ENCODE peak calls at places on chromosomes 6 and 20, in eight cellular contexts. One of them, this sample, is unnamed.

GRCh38 chr6:24125980-24126379 is at the start of gene NRSN1:
- DNase-seq in brain microvascular endothelial cell: no peak
- DNase-seq in fibroblast of lung: no peak
- DNase-seq in right lobe of liver: no peak
- DNase-seq in DND-41: no peak
- DNase-seq in astrocyte of the spinal cord: no peak
- DNase-seq in dorsolateral prefrontal cortex: peak
- DNase-seq in right cardiac atrium: peak
- DNase-seq in this sample: no peak

GRCh38 chr6:156886409-156886808 is 109.2 kb downstream of the ARID1B start:
- DNase-seq in brain microvascular endothelial cell: peak
- DNase-seq in fibroblast of lung: no peak
- DNase-seq in right lobe of liver: no peak
- DNase-seq in DND-41: no peak
- DNase-seq in astrocyte of the spinal cord: no peak
- DNase-seq in dorsolateral prefrontal cortex: no peak
- DNase-seq in right cardiac atrium: peak
- DNase-seq in this sample: no peak

GRCh38 chr6:52595000-52595795 is 18.3 kb upstream of the TRAM2 start:
- DNase-seq in brain microvascular endothelial cell: peak
- DNase-seq in fibroblast of lung: peak
- DNase-seq in right lobe of liver: no peak
- DNase-seq in DND-41: no peak
- DNase-seq in astrocyte of the spinal cord: peak
- DNase-seq in dorsolateral prefrontal cortex: no peak
- DNase-seq in right cardiac atrium: peak
- DNase-seq in this sample: no peak

GRCh38 chr6:15824851-15825250 is 162.0 kb upstream of the DTNBP1 start:
- DNase-seq in brain microvascular endothelial cell: no peak
- DNase-seq in fibroblast of lung: no peak
- DNase-seq in right lobe of liver: no peak
- DNase-seq in DND-41: no peak
- DNase-seq in astrocyte of the spinal cord: no peak
- DNase-seq in dorsolateral prefrontal cortex: no peak
- DNase-seq in right cardiac atrium: no peak
- DNase-seq in this sample: no peak

GRCh38 chr6:32977272-32977952 is 9.0 kb downstream of the BRD2 start:
- DNase-seq in brain microvascular endothelial cell: no peak
- DNase-seq in fibroblast of lung: no peak
- DNase-seq in right lobe of liver: no peak
- DNase-seq in DND-41: no peak
- DNase-seq in astrocyte of the spinal cord: no peak
- DNase-seq in dorsolateral prefrontal cortex: no peak
- DNase-seq in right cardiac atrium: no peak
- DNase-seq in this sample: no peak

GRCh38 chr6:161066511-161066910 is 74.9 kb downstream of the MAP3K4 start:
- DNase-seq in brain microvascular endothelial cell: no peak
- DNase-seq in fibroblast of lung: peak
- DNase-seq in right lobe of liver: no peak
- DNase-seq in DND-41: no peak
- DNase-seq in astrocyte of the spinal cord: no peak
- DNase-seq in dorsolateral prefrontal cortex: no peak
- DNase-seq in right cardiac atrium: no peak
- DNase-seq in this sample: no peak

GRCh38 chr6:121515615-121516265 is 80.3 kb downstream of the GJA1 start:
- DNase-seq in brain microvascular endothelial cell: peak
- DNase-seq in fibroblast of lung: no peak
- DNase-seq in right lobe of liver: no peak
- DNase-seq in DND-41: no peak
- DNase-seq in astrocyte of the spinal cord: peak
- DNase-seq in dorsolateral prefrontal cortex: no peak
- DNase-seq in right cardiac atrium: no peak
- DNase-seq in this sample: no peak

GRCh38 chr6:115908906-115909559 is 151.7 kb downstream of the FRK start:
- DNase-seq in brain microvascular endothelial cell: no peak
- DNase-seq in fibroblast of lung: no peak
- DNase-seq in right lobe of liver: no peak
- DNase-seq in DND-41: no peak
- DNase-seq in astrocyte of the spinal cord: peak
- DNase-seq in dorsolateral prefrontal cortex: no peak
- DNase-seq in right cardiac atrium: no peak
- DNase-seq in this sample: no peak

GRCh38 chr20:2805682-2806350 is 5.4 kb upstream of the CPXM1 start:
- DNase-seq in brain microvascular endothelial cell: no peak
- DNase-seq in fibroblast of lung: no peak
- DNase-seq in right lobe of liver: peak
- DNase-seq in DND-41: no peak
- DNase-seq in astrocyte of the spinal cord: no peak
- DNase-seq in dorsolateral prefrontal cortex: no peak
- DNase-seq in right cardiac atrium: no peak
- DNase-seq in this sample: no peak

GRCh38 chr6:1864496-1864895 is 254.8 kb downstream of the FOXC1 start:
- DNase-seq in brain microvascular endothelial cell: no peak
- DNase-seq in fibroblast of lung: no peak
- DNase-seq in right lobe of liver: no peak
- DNase-seq in DND-41: no peak
- DNase-seq in astrocyte of the spinal cord: no peak
- DNase-seq in dorsolateral prefrontal cortex: no peak
- DNase-seq in right cardiac atrium: no peak
- DNase-seq in this sample: no peak

GRCh38 chr6:25794784-25795183 is 37.1 kb downstream of the SLC17A1 start:
- DNase-seq in brain microvascular endothelial cell: no peak
- DNase-seq in fibroblast of lung: no peak
- DNase-seq in right lobe of liver: no peak
- DNase-seq in DND-41: no peak
- DNase-seq in astrocyte of the spinal cord: no peak
- DNase-seq in dorsolateral prefrontal cortex: no peak
- DNase-seq in right cardiac atrium: no peak
- DNase-seq in this sample: no peak

GRCh38 chr20:41247523-41248370 is 69.8 kb downstream of the ZHX3 start:
- DNase-seq in brain microvascular endothelial cell: no peak
- DNase-seq in fibroblast of lung: no peak
- DNase-seq in right lobe of liver: no peak
- DNase-seq in DND-41: no peak
- DNase-seq in astrocyte of the spinal cord: peak
- DNase-seq in dorsolateral prefrontal cortex: no peak
- DNase-seq in right cardiac atrium: no peak
- DNase-seq in this sample: no peak

GRCh38 chr20:36543187-36544133 is 2.1 kb downstream of the MYL9 start:
- DNase-seq in brain microvascular endothelial cell: peak
- DNase-seq in fibroblast of lung: peak
- DNase-seq in right lobe of liver: peak
- DNase-seq in DND-41: no peak
- DNase-seq in astrocyte of the spinal cord: peak
- DNase-seq in dorsolateral prefrontal cortex: no peak
- DNase-seq in right cardiac atrium: peak
- DNase-seq in this sample: no peak

GRCh38 chr6:105608711-105609374 is 206.0 kb upstream of the PREP start:
- DNase-seq in brain microvascular endothelial cell: peak
- DNase-seq in fibroblast of lung: peak
- DNase-seq in right lobe of liver: no peak
- DNase-seq in DND-41: no peak
- DNase-seq in astrocyte of the spinal cord: peak
- DNase-seq in dorsolateral prefrontal cortex: no peak
- DNase-seq in right cardiac atrium: no peak
- DNase-seq in this sample: no peak

DNA sequence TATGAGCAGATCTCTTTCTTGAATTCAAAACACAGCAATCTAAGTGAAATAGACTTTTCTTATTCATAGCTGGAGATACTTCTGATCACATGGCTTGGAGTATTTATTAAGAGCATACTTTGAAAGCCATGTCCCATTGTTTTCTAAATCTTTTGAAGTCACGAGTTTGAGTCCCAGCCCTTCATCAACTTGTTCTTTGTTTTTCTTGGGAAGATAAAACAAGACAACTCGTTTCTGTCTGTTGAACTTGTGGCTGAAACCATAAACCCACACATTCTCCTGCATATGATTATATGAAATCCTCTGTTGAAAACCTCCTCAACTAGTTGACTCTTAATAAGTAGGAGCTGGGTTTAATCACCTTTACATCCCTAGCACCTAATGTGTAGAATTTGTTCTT is 3.3 kb downstream of the RNF144B start:
- DNase-seq in brain microvascular endothelial cell: no peak
- DNase-seq in fibroblast of lung: no peak
- DNase-seq in right lobe of liver: no peak
- DNase-seq in DND-41: no peak
- DNase-seq in astrocyte of the spinal cord: peak
- DNase-seq in dorsolateral prefrontal cortex: no peak
- DNase-seq in right cardiac atrium: no peak
- DNase-seq in this sample: no peak
- H3K4me3 ChIP-seq in brain microvascular endothelial cell: no peak
- H3K4me3 ChIP-seq in fibroblast of lung: no peak
- H3K4me3 ChIP-seq in right lobe of liver: peak
- H3K4me3 ChIP-seq in DND-41: no peak
- H3K4me3 ChIP-seq in astrocyte of the spinal cord: no peak
- H3K4me3 ChIP-seq in dorsolateral prefrontal cortex: peak
- H3K4me3 ChIP-seq in right cardiac atrium: peak
- H3K4me3 ChIP-seq in this sample: no peak

GRCh38 chr6:42007753-42008528 is 42.4 kb upstream of the TAF8 start:
- DNase-seq in brain microvascular endothelial cell: no peak
- DNase-seq in fibroblast of lung: no peak
- DNase-seq in right lobe of liver: no peak
- DNase-seq in DND-41: peak
- DNase-seq in astrocyte of the spinal cord: no peak
- DNase-seq in dorsolateral prefrontal cortex: no peak
- DNase-seq in right cardiac atrium: no peak
- DNase-seq in this sample: no peak

GRCh38 chr6:42010185-42010872 is 40.0 kb upstream of the TAF8 start:
- DNase-seq in brain microvascular endothelial cell: no peak
- DNase-seq in fibroblast of lung: no peak
- DNase-seq in right lobe of liver: no peak
- DNase-seq in DND-41: peak
- DNase-seq in astrocyte of the spinal cord: no peak
- DNase-seq in dorsolateral prefrontal cortex: no peak
- DNase-seq in right cardiac atrium: no peak
- DNase-seq in this sample: no peak

GRCh38 chr6:42009844-42010184 is 40.5 kb upstream of the TAF8 start:
- DNase-seq in brain microvascular endothelial cell: no peak
- DNase-seq in fibroblast of lung: no peak
- DNase-seq in right lobe of liver: no peak
- DNase-seq in DND-41: no peak
- DNase-seq in astrocyte of the spinal cord: no peak
- DNase-seq in dorsolateral prefrontal cortex: no peak
- DNase-seq in right cardiac atrium: no peak
- DNase-seq in this sample: no peak

GRCh38 chr6:42010909-42011308 is 39.4 kb upstream of the TAF8 start:
- DNase-seq in brain microvascular endothelial cell: no peak
- DNase-seq in fibroblast of lung: no peak
- DNase-seq in right lobe of liver: no peak
- DNase-seq in DND-41: no peak
- DNase-seq in astrocyte of the spinal cord: no peak
- DNase-seq in dorsolateral prefrontal cortex: no peak
- DNase-seq in right cardiac atrium: no peak
- DNase-seq in this sample: no peak

GRCh38 chr6:42007286-42007685 is 43.0 kb upstream of the TAF8 start:
- DNase-seq in brain microvascular endothelial cell: no peak
- DNase-seq in fibroblast of lung: no peak
- DNase-seq in right lobe of liver: no peak
- DNase-seq in DND-41: no peak
- DNase-seq in astrocyte of the spinal cord: no peak
- DNase-seq in dorsolateral prefrontal cortex: no peak
- DNase-seq in right cardiac atrium: no peak
- DNase-seq in this sample: no peak
- H3K4me3 ChIP-seq in brain microvascular endothelial cell: no peak
- H3K4me3 ChIP-seq in fibroblast of lung: no peak
- H3K4me3 ChIP-seq in right lobe of liver: no peak
- H3K4me3 ChIP-seq in DND-41: no peak
- H3K4me3 ChIP-seq in astrocyte of the spinal cord: no peak
- H3K4me3 ChIP-seq in dorsolateral prefrontal cortex: no peak
- H3K4me3 ChIP-seq in right cardiac atrium: no peak
- H3K4me3 ChIP-seq in this sample: no peak

DNA sequence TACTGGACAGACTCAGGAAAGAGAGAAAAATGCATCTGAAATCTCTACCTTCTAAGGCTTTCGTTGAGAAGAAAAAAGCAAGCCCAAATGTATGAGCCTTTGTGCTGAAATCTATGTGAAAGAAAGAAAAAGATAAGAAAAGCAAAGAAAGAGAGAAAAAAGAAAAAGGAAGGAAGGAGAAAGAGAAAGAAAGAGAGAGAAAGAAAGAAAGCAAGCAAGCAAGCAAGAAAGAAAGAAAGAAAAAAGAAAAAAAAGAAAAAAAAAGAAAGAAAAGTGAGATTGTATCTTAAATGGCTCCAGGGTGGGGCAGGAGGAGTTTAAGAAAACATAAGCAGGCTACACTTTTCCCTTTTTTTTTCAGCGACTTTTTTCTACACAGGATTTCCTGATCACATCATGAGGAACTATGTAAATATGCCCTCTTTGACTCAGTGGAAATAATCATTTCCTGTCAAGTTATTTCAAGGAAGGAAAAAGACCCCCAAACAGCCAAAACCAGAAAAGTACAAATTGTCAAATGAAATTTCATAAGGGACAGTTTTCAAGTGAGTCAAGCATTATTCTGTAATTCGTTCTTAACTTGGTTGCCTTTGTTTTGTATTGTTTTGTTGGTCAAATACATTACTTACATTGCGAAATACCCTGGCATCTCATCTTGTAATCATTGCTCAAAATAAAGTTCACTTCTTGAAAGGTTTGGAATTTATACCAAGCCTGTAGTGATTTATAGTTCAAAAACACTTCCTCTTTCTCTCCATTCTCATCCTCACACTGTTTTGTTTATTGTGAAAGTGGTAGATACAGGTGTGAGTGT is 79.5 kb upstream of the RNF217 start:
- DNase-seq in brain microvascular endothelial cell: no peak
- DNase-seq in fibroblast of lung: peak
- DNase-seq in right lobe of liver: no peak
- DNase-seq in DND-41: no peak
- DNase-seq in astrocyte of the spinal cord: peak
- DNase-seq in dorsolateral prefrontal cortex: no peak
- DNase-seq in right cardiac atrium: no peak
- DNase-seq in this sample: no peak
- H3K4me3 ChIP-seq in brain microvascular endothelial cell: no peak
- H3K4me3 ChIP-seq in fibroblast of lung: no peak
- H3K4me3 ChIP-seq in right lobe of liver: no peak
- H3K4me3 ChIP-seq in DND-41: no peak
- H3K4me3 ChIP-seq in astrocyte of the spinal cord: no peak
- H3K4me3 ChIP-seq in dorsolateral prefrontal cortex: no peak
- H3K4me3 ChIP-seq in right cardiac atrium: no peak
- H3K4me3 ChIP-seq in this sample: no peak

DNA sequence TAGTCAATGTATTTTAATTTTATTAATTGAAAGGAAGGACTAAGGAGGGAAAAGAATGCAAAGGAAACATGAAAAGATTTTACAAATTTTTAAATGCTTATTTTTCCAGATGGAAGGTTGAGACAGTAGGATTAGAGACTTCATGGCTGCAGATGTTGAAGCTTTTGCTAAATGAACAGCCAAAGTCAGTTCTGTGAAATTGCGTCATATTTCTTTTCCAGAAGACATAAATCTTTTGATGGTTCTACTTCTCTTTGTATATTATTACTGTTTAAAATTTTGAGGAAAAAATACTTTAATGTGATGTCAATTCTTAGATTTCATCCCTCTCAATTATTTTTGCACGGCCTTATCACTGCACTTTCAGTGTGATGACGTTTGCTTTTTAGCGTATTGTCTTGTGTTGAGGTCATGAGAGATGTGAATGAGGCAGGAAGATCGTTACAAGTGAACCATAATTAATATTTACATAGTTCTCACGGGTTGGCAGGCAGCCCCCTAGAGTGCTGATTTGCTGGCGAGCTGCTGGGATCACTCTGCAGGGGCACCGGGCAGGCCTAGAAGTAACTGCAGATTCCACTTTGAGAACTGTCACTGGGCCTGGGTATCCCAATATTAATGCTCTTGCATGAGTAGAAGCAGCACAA is 158.1 kb downstream of the TBXT start:
- DNase-seq in brain microvascular endothelial cell: no peak
- DNase-seq in fibroblast of lung: peak
- DNase-seq in right lobe of liver: no peak
- DNase-seq in DND-41: no peak
- DNase-seq in astrocyte of the spinal cord: no peak
- DNase-seq in dorsolateral prefrontal cortex: no peak
- DNase-seq in right cardiac atrium: no peak
- DNase-seq in this sample: no peak
- H3K4me3 ChIP-seq in brain microvascular endothelial cell: peak
- H3K4me3 ChIP-seq in fibroblast of lung: peak
- H3K4me3 ChIP-seq in right lobe of liver: no peak
- H3K4me3 ChIP-seq in DND-41: no peak
- H3K4me3 ChIP-seq in astrocyte of the spinal cord: peak
- H3K4me3 ChIP-seq in dorsolateral prefrontal cortex: peak
- H3K4me3 ChIP-seq in right cardiac atrium: peak
- H3K4me3 ChIP-seq in this sample: no peak